ENCODE peak calls at places on chromosomes 12 and 14, in seven cellular contexts. F, B, R, Y, G, N and E are unnamed samples.

GRCh38 chr14:32185097-32185496 is 16.7 kb upstream of the RNU6-7 start:
- DNase-seq in R (no peak), G (no peak), Y (no peak), N (no peak), F (no peak), B (no peak), E (no peak)

GRCh38 chr12:108649126-108649525 is 15.4 kb upstream of the SELPLG start:
- DNase-seq in B (no peak), R (peak), F (no peak), Y (no peak), N (no peak), G (peak), E (no peak)

GRCh38 chr14:89681086-89682018 is 264.3 kb upstream of the FOXN3 start:
- DNase-seq in F (no peak), G (no peak), N (peak), R (no peak), B (no peak), Y (no peak), E (no peak)

GRCh38 chr12:12214635-12215131 is 52.2 kb downstream of the LRP6 start:
- DNase-seq in Y (no peak), B (no peak), N (no peak), G (peak), R (peak), F (no peak), E (no peak)

GRCh38 chr12:97127061-97127460 is 220.0 kb downstream of the NEDD1 start:
- DNase-seq in Y (no peak), B (no peak), G (no peak), N (no peak), F (no peak), R (no peak), E (no peak)

GRCh38 chr14:99234982-99235491 is 37.0 kb downstream of the BCL11B start:
- DNase-seq in Y (no peak), B (no peak), R (no peak), F (no peak), G (no peak), N (peak), E (no peak)

GRCh38 chr14:96625436-96625945 is 123.3 kb downstream of the PAPOLA start:
- DNase-seq in F (no peak), G (no peak), B (no peak), Y (no peak), N (no peak), R (no peak), E (no peak)

GRCh38 chr12:88351121-88351520 is 209.0 kb downstream of the TMTC3 start:
- DNase-seq in Y (no peak), B (no peak), G (no peak), F (no peak), N (no peak), R (peak), E (no peak)

GRCh38 chr14:50038398-50039119 is 77.8 kb downstream of the VCPKMT start:
- DNase-seq in B (no peak), R (peak), N (no peak), F (peak), Y (no peak), G (peak), E (peak)

GRCh38 chr14:34522496-34522895 is 17.0 kb downstream of the EAPP start:
- DNase-seq in G (no peak), R (no peak), N (no peak), Y (no peak), B (no peak), F (no peak), E (no peak)

GRCh38 chr14:76810953-76811400 is 1.7 kb downstream of the ANGEL1 start:
- DNase-seq in F (no peak), N (no peak), R (peak), B (no peak), Y (no peak), G (peak), E (no peak)

GRCh38 chr12:30953946-30954766 is 27.6 kb downstream of the TSPAN11 start:
- DNase-seq in Y (no peak), R (no peak), N (no peak), B (no peak), G (no peak), F (no peak), E (no peak)

GRCh38 chr12:25017336-25017735 is 68.4 kb upstream of the BCAT1 start:
- DNase-seq in R (peak), N (no peak), Y (no peak), B (no peak), F (no peak), G (peak), E (no peak)

GRCh38 chr12:70994217-70994788 is 73.8 kb upstream of the PTPRR start:
- DNase-seq in B (no peak), G (no peak), Y (no peak), R (peak), F (no peak), N (no peak), E (no peak)

GRCh38 chr12:97223419-97223818 is 239.2 kb upstream of the RMST start:
- DNase-seq in F (no peak), R (no peak), N (no peak), Y (no peak), G (no peak), B (no peak), E (no peak)

GRCh38 chr14:52314521-52315354 is 626 bp downstream of the PTGER2 start:
- DNase-seq in B (peak), F (no peak), N (peak), R (peak), Y (peak), G (peak), E (no peak)

GRCh38 chr14:48937796-48938195 is 648.4 kb downstream of the RPS29 start:
- DNase-seq in B (no peak), R (peak), N (no peak), F (no peak), Y (no peak), G (no peak), E (no peak)

GRCh38 chr14:67729072-67729561 is 27.4 kb downstream of the RDH12 start:
- DNase-seq in Y (no peak), N (no peak), R (no peak), G (no peak), F (no peak), B (no peak), E (no peak)

GRCh38 chr12:50232771-50233209 is 50.5 kb downstream of the LIMA1 start:
- DNase-seq in F (no peak), N (no peak), Y (no peak), R (no peak), G (no peak), B (no peak), E (no peak)

GRCh38 chr14:75858375-75858774 is 123.4 kb downstream of the TGFB3 start:
- DNase-seq in B (no peak), G (no peak), N (no peak), R (no peak), F (no peak), Y (no peak), E (no peak)

GRCh38 chr12:117830471-117830870 is 138.3 kb downstream of the KSR2 start:
- DNase-seq in F (no peak), R (no peak), B (no peak), Y (no peak), G (peak), N (no peak), E (no peak)

GRCh38 chr12:122867701-122868461 is 28.0 kb downstream of the VPS37B start:
- DNase-seq in R (no peak), N (peak), Y (peak), F (no peak), G (peak), B (no peak), E (no peak)

GRCh38 chr14:84343637-84344036 is 1186.3 kb upstream of the FLRT2 start:
- DNase-seq in R (peak), B (no peak), N (no peak), F (no peak), G (peak), Y (no peak), E (no peak)

GRCh38 chr12:49649445-49649844 is 26.1 kb downstream of the PRPF40B start:
- DNase-seq in Y (no peak), N (no peak), B (no peak), F (no peak), R (no peak), G (no peak), E (no peak)

GRCh38 chr12:22729898-22730443 is 105.0 kb downstream of the ETNK1 start:
- DNase-seq in G (peak), F (no peak), Y (no peak), B (no peak), N (no peak), R (peak), E (no peak)

GRCh38 chr14:99612065-99612736 is 8.2 kb upstream of the CCDC85C start:
- DNase-seq in N (no peak), B (no peak), Y (no peak), F (no peak), R (no peak), G (no peak), E (no peak)